ENCODE peak calls at places on chromosomes 11 and 22, in ten cellular contexts. K is mucosa of gallbladder; O is A549; I is activated T-cell treated with anti-CD3 and anti-CD28 coated beads, Interleukin-2, amount 50 U/mL, for 72 hours; Z is nucleus accumbens; U is neuronal stem cell; F is pulmonary artery endothelial cell; P is fibroblast of villous mesenchyme; A is foreskin fibroblast; E is heart left ventricle. D is an unnamed sample.

GRCh38 chr11:44016129-44016528 is 31.7 kb upstream of the ACCSL start:
- DNase-seq in P (peak; percentile 79), F (no peak), O (peak; percentile 32), A (peak; percentile 82), K (peak; percentile 49), U (no peak), I (no peak), Z (no peak), E (peak; percentile 72), D (no peak)

GRCh38 chr11:78060533-78060932 is 3.1 kb upstream of the THRSP start:
- DNase-seq in E (no peak), O (no peak), I (no peak), A (no peak), P (no peak), U (no peak), Z (no peak), F (no peak), K (no peak), D (no peak)

GRCh38 chr11:18836415-18836814 is 44.8 kb upstream of the PTPN5 start:
- DNase-seq in U (no peak), Z (no peak), O (no peak), A (peak; percentile 2), F (no peak), K (no peak), I (no peak), P (no peak), E (no peak), D (no peak)

GRCh38 chr11:61626580-61627380 is 45.9 kb upstream of the SYT7 start:
- DNase-seq in O (no peak), F (no peak), U (no peak), E (peak; percentile 71), A (no peak), K (peak; percentile 78), P (no peak), Z (no peak), I (no peak), D (peak; percentile 90)

GRCh38 chr11:119486016-119486415 is 63.0 kb upstream of the THY1 start:
- DNase-seq in I (no peak), A (no peak), U (no peak), E (peak; percentile 2), Z (no peak), P (no peak), F (no peak), O (no peak), K (no peak), D (no peak)

GRCh38 chr22:25057013-25057881 is 104.7 kb downstream of the KIAA1671 start:
- DNase-seq in U (peak; percentile 67), K (peak; percentile 66), Z (peak; percentile 60), P (peak; percentile 30), O (peak; percentile 56), E (peak; percentile 63), I (peak; percentile 81), A (peak; percentile 37), F (no peak), D (peak; percentile 86)

GRCh38 chr11:65170058-65170534 is at the start of gene SPDYC:
- DNase-seq in P (peak; percentile 47), U (no peak), A (no peak), Z (no peak), O (no peak), K (no peak), E (no peak), F (no peak), I (no peak), D (no peak)

GRCh38 chr22:27480487-27480886 is 321.1 kb downstream of the MN1 start:
- DNase-seq in U (peak; percentile 71), I (no peak), O (no peak), F (no peak), P (no peak), A (no peak), E (no peak), Z (peak; percentile 52), K (no peak), D (peak; percentile 76)

GRCh38 chr11:126949066-126949945 is 51.3 kb downstream of the KIRREL3 start:
- DNase-seq in I (peak; percentile 19), F (no peak), E (no peak), P (no peak), Z (no peak), A (peak; percentile 43), O (no peak), K (no peak), U (no peak), D (no peak)

GRCh38 chr11:14908214-14908880 is 16.3 kb upstream of the CYP2R1 start:
- DNase-seq in E (no peak), A (peak; percentile 75), F (no peak), O (peak; percentile 64), P (peak; percentile 60), U (no peak), K (peak; percentile 35), I (peak; percentile 40), Z (peak; percentile 10), D (no peak)

GRCh38 chr11:122977455-122978302 is 4.0 kb downstream of the BSX start:
- DNase-seq in F (no peak), Z (no peak), O (no peak), U (peak; percentile 44), I (no peak), E (no peak), A (no peak), K (no peak), P (no peak), D (no peak)

GRCh38 chr22:37328017-37328416 is 45.7 kb downstream of the CYTH4 start:
- DNase-seq in U (no peak), K (no peak), E (no peak), P (peak; percentile 58), A (peak; percentile 90), O (peak; percentile 67), F (no peak), Z (no peak), I (no peak), D (peak; percentile 73)

GRCh38 chr11:109859325-109859724 is 233.9 kb upstream of the ZC3H12C start:
- DNase-seq in U (no peak), K (no peak), F (no peak), A (peak; percentile 37), P (no peak), Z (no peak), E (no peak), I (no peak), O (peak; percentile 49), D (no peak)

GRCh38 chr11:132858203-132858602 is 674.1 kb downstream of the OPCML start:
- DNase-seq in U (no peak), F (no peak), E (no peak), P (no peak), Z (no peak), I (no peak), O (peak; percentile 18), A (peak; percentile 34), K (no peak), D (no peak)

GRCh38 chr11:29018631-29019030 is 910.4 kb downstream of the METTL15 start:
- DNase-seq in A (peak; percentile 61), O (peak; percentile 88), F (peak; percentile 93), K (no peak), P (peak; percentile 77), Z (no peak), E (no peak), U (no peak), I (no peak), D (no peak)

D was measured in Calu3.